ENCODE peak calls at places on chromosome 6, in five cellular contexts. One of them, this sample, is unnamed.

GRCh38 chr6:41451039-41451438 is 95.1 kb upstream of the FOXP4 start:
- DNase-seq in mucosa of descending colon: no peak
- DNase-seq in CD8-positive, alpha-beta T cell: no peak
- DNase-seq in esophagus muscularis mucosa: no peak
- DNase-seq in ovary: no peak
- DNase-seq in this sample: peak; percentile 55

GRCh38 chr6:159002432-159003160 is 2.6 kb upstream of the RSPH3 start:
- DNase-seq in mucosa of descending colon: no peak
- DNase-seq in CD8-positive, alpha-beta T cell: no peak
- DNase-seq in esophagus muscularis mucosa: no peak
- DNase-seq in ovary: no peak
- DNase-seq in this sample: no peak

GRCh38 chr6:2259574-2259973 is 14.2 kb upstream of the GMDS start:
- DNase-seq in mucosa of descending colon: no peak
- DNase-seq in CD8-positive, alpha-beta T cell: no peak
- DNase-seq in esophagus muscularis mucosa: no peak
- DNase-seq in ovary: no peak
- DNase-seq in this sample: no peak

GRCh38 chr6:101539510-101540245 is 146.2 kb downstream of the GRIK2 start:
- DNase-seq in mucosa of descending colon: no peak
- DNase-seq in CD8-positive, alpha-beta T cell: no peak
- DNase-seq in esophagus muscularis mucosa: no peak
- DNase-seq in ovary: no peak
- DNase-seq in this sample: no peak

GRCh38 chr6:142356271-142356938 is 54.6 kb downstream of the ADGRG6 start:
- DNase-seq in mucosa of descending colon: no peak
- DNase-seq in CD8-positive, alpha-beta T cell: no peak
- DNase-seq in esophagus muscularis mucosa: no peak
- DNase-seq in ovary: no peak
- DNase-seq in this sample: no peak

GRCh38 chr6:12097791-12098190 is 85.7 kb downstream of the HIVEP1 start:
- DNase-seq in mucosa of descending colon: no peak
- DNase-seq in CD8-positive, alpha-beta T cell: no peak
- DNase-seq in esophagus muscularis mucosa: no peak
- DNase-seq in ovary: no peak
- DNase-seq in this sample: no peak

GRCh38 chr6:28929887-28930620 is 6.3 kb upstream of the TRIM27 start:
- DNase-seq in mucosa of descending colon: no peak
- DNase-seq in CD8-positive, alpha-beta T cell: no peak
- DNase-seq in esophagus muscularis mucosa: no peak
- DNase-seq in ovary: no peak
- DNase-seq in this sample: no peak

GRCh38 chr6:156912431-156912830 is 135.3 kb downstream of the ARID1B start:
- DNase-seq in mucosa of descending colon: no peak
- DNase-seq in CD8-positive, alpha-beta T cell: no peak
- DNase-seq in esophagus muscularis mucosa: no peak
- DNase-seq in ovary: no peak
- DNase-seq in this sample: no peak

GRCh38 chr6:128421788-128422187 is 98.6 kb downstream of the PTPRK start:
- DNase-seq in mucosa of descending colon: no peak
- DNase-seq in CD8-positive, alpha-beta T cell: no peak
- DNase-seq in esophagus muscularis mucosa: no peak
- DNase-seq in ovary: no peak
- DNase-seq in this sample: no peak

GRCh38 chr6:129607581-129608186 is 102.3 kb downstream of the ARHGAP18 start:
- DNase-seq in mucosa of descending colon: no peak
- DNase-seq in CD8-positive, alpha-beta T cell: no peak
- DNase-seq in esophagus muscularis mucosa: no peak
- DNase-seq in ovary: no peak
- DNase-seq in this sample: no peak

GRCh38 chr6:151493495-151494234 is at the start of gene CCDC170:
- DNase-seq in mucosa of descending colon: peak; percentile 31
- DNase-seq in CD8-positive, alpha-beta T cell: no peak
- DNase-seq in esophagus muscularis mucosa: no peak
- DNase-seq in ovary: peak; percentile 68
- DNase-seq in this sample: peak; percentile 31

GRCh38 chr6:144797881-144798589 is 512.9 kb downstream of the UTRN start:
- DNase-seq in mucosa of descending colon: no peak
- DNase-seq in CD8-positive, alpha-beta T cell: no peak
- DNase-seq in esophagus muscularis mucosa: no peak
- DNase-seq in ovary: no peak
- DNase-seq in this sample: no peak

GRCh38 chr6:50124572-50124971 is 74.8 kb upstream of the DEFB112 start:
- DNase-seq in mucosa of descending colon: no peak
- DNase-seq in CD8-positive, alpha-beta T cell: no peak
- DNase-seq in esophagus muscularis mucosa: no peak
- DNase-seq in ovary: no peak
- DNase-seq in this sample: no peak

GRCh38 chr6:116969211-116969863 is 92.3 kb downstream of the RFX6 start:
- DNase-seq in mucosa of descending colon: no peak
- DNase-seq in CD8-positive, alpha-beta T cell: no peak
- DNase-seq in esophagus muscularis mucosa: no peak
- DNase-seq in ovary: no peak
- DNase-seq in this sample: peak; percentile 26

GRCh38 chr6:28977351-28978136 is 27.6 kb downstream of the ZNF311 start:
- DNase-seq in mucosa of descending colon: no peak
- DNase-seq in CD8-positive, alpha-beta T cell: no peak
- DNase-seq in esophagus muscularis mucosa: no peak
- DNase-seq in ovary: no peak
- DNase-seq in this sample: no peak

GRCh38 chr6:1404066-1404712 is 14.8 kb downstream of the FOXF2 start:
- DNase-seq in mucosa of descending colon: no peak
- DNase-seq in CD8-positive, alpha-beta T cell: no peak
- DNase-seq in esophagus muscularis mucosa: no peak
- DNase-seq in ovary: no peak
- DNase-seq in this sample: peak; percentile 17

GRCh38 chr6:6912841-6913240 is 194.9 kb upstream of the RREB1 start:
- DNase-seq in mucosa of descending colon: no peak
- DNase-seq in CD8-positive, alpha-beta T cell: no peak
- DNase-seq in esophagus muscularis mucosa: no peak
- DNase-seq in ovary: no peak
- DNase-seq in this sample: no peak

GRCh38 chr6:169167581-169168301 is 85.9 kb downstream of the THBS2 start:
- DNase-seq in mucosa of descending colon: no peak
- DNase-seq in CD8-positive, alpha-beta T cell: no peak
- DNase-seq in esophagus muscularis mucosa: no peak
- DNase-seq in ovary: no peak
- DNase-seq in this sample: peak; percentile 13

GRCh38 chr6:16723833-16724232 is 37.4 kb downstream of the ATXN1 start:
- DNase-seq in mucosa of descending colon: no peak
- DNase-seq in CD8-positive, alpha-beta T cell: no peak
- DNase-seq in esophagus muscularis mucosa: no peak
- DNase-seq in ovary: no peak
- DNase-seq in this sample: no peak

GRCh38 chr6:134029495-134030455 is 22.6 kb downstream of the SLC2A12 start:
- DNase-seq in mucosa of descending colon: no peak
- DNase-seq in CD8-positive, alpha-beta T cell: no peak
- DNase-seq in esophagus muscularis mucosa: no peak
- DNase-seq in ovary: no peak
- DNase-seq in this sample: no peak

GRCh38 chr6:2426561-2427340 is 181.3 kb upstream of the GMDS start:
- DNase-seq in mucosa of descending colon: no peak
- DNase-seq in CD8-positive, alpha-beta T cell: no peak
- DNase-seq in esophagus muscularis mucosa: no peak
- DNase-seq in ovary: no peak
- DNase-seq in this sample: no peak

GRCh38 chr6:117976030-117976651 is 69.1 kb downstream of the SLC35F1 start:
- DNase-seq in mucosa of descending colon: no peak
- DNase-seq in CD8-positive, alpha-beta T cell: no peak
- DNase-seq in esophagus muscularis mucosa: no peak
- DNase-seq in ovary: no peak
- DNase-seq in this sample: no peak

GRCh38 chr6:169559001-169559441 is 142.8 kb downstream of the WDR27 start:
- DNase-seq in mucosa of descending colon: no peak
- DNase-seq in CD8-positive, alpha-beta T cell: no peak
- DNase-seq in esophagus muscularis mucosa: peak; percentile 37
- DNase-seq in ovary: no peak
- DNase-seq in this sample: no peak

GRCh38 chr6:156109713-156110112 is 654.1 kb upstream of the NOX3 start:
- DNase-seq in mucosa of descending colon: no peak
- DNase-seq in CD8-positive, alpha-beta T cell: no peak
- DNase-seq in esophagus muscularis mucosa: peak; percentile 75
- DNase-seq in ovary: no peak
- DNase-seq in this sample: no peak

GRCh38 chr6:126312013-126312665 is 27.8 kb upstream of the CENPW start:
- DNase-seq in mucosa of descending colon: no peak
- DNase-seq in CD8-positive, alpha-beta T cell: no peak
- DNase-seq in esophagus muscularis mucosa: no peak
- DNase-seq in ovary: no peak
- DNase-seq in this sample: no peak

GRCh38 chr6:36979343-36979742 is 6.7 kb downstream of the MTCH1 start:
- DNase-seq in mucosa of descending colon: peak; percentile 55
- DNase-seq in CD8-positive, alpha-beta T cell: no peak
- DNase-seq in esophagus muscularis mucosa: no peak
- DNase-seq in ovary: peak; percentile 76
- DNase-seq in this sample: peak; percentile 57

GRCh38 chr6:54043360-54043759 is 67.9 kb upstream of the MLIP start:
- DNase-seq in mucosa of descending colon: no peak
- DNase-seq in CD8-positive, alpha-beta T cell: no peak
- DNase-seq in esophagus muscularis mucosa: no peak
- DNase-seq in ovary: no peak
- DNase-seq in this sample: no peak

GRCh38 chr6:101266063-101266462 is 127.4 kb upstream of the GRIK2 start:
- DNase-seq in mucosa of descending colon: no peak
- DNase-seq in CD8-positive, alpha-beta T cell: no peak
- DNase-seq in esophagus muscularis mucosa: no peak
- DNase-seq in ovary: no peak
- DNase-seq in this sample: no peak

GRCh38 chr6:82013561-82014275 is 233.8 kb downstream of the IBTK start:
- DNase-seq in mucosa of descending colon: no peak
- DNase-seq in CD8-positive, alpha-beta T cell: no peak
- DNase-seq in esophagus muscularis mucosa: no peak
- DNase-seq in ovary: no peak
- DNase-seq in this sample: no peak

GRCh38 chr6:167401525-167402194 is 76.8 kb downstream of the TTLL2 start:
- DNase-seq in mucosa of descending colon: peak; percentile 77
- DNase-seq in CD8-positive, alpha-beta T cell: no peak
- DNase-seq in esophagus muscularis mucosa: no peak
- DNase-seq in ovary: no peak
- DNase-seq in this sample: peak; percentile 43

GRCh38 chr6:151658091-151658490 is 149.4 kb upstream of the ESR1 start:
- DNase-seq in mucosa of descending colon: no peak
- DNase-seq in CD8-positive, alpha-beta T cell: no peak
- DNase-seq in esophagus muscularis mucosa: no peak
- DNase-seq in ovary: no peak
- DNase-seq in this sample: no peak

GRCh38 chr6:11229267-11230043 is 3.0 kb downstream of the NEDD9 start:
- DNase-seq in mucosa of descending colon: no peak
- DNase-seq in CD8-positive, alpha-beta T cell: no peak
- DNase-seq in esophagus muscularis mucosa: no peak
- DNase-seq in ovary: no peak
- DNase-seq in this sample: no peak

GRCh38 chr6:48985025-48985424 is 478.0 kb downstream of the MMUT start:
- DNase-seq in mucosa of descending colon: no peak
- DNase-seq in CD8-positive, alpha-beta T cell: no peak
- DNase-seq in esophagus muscularis mucosa: no peak
- DNase-seq in ovary: no peak
- DNase-seq in this sample: no peak

GRCh38 chr6:94074764-94075163 is 655.4 kb upstream of the EPHA7 start:
- DNase-seq in mucosa of descending colon: no peak
- DNase-seq in CD8-positive, alpha-beta T cell: no peak
- DNase-seq in esophagus muscularis mucosa: no peak
- DNase-seq in ovary: no peak
- DNase-seq in this sample: no peak

DNA sequence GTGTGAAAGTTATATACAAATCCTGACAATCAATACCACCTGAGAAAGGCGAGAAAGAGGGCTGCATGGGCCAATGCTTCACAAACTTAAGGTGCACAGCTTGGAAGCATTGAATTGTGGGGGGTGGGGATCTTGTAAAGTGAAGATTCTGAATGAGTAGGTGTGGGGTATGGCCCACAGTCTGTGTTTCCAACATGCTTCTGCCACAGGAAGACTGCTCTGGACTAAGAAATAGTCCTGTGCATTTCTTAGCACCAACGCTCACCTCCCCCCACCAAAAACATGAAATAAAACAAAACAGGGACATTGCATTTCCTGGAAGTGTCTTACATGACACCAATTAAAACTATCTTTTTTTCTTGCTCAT is 21.9 kb upstream of the TRAM2 start:
- DNase-seq in mucosa of descending colon: no peak
- DNase-seq in CD8-positive, alpha-beta T cell: no peak
- DNase-seq in esophagus muscularis mucosa: no peak
- DNase-seq in ovary: no peak
- DNase-seq in this sample: no peak
- H3K4me1 ChIP-seq in mucosa of descending colon: peaks cover 8% of the 10 kb centered on the region
- H3K4me1 ChIP-seq in CD8-positive, alpha-beta T cell: no peaks in the 10 kb centered on the region
- H3K4me1 ChIP-seq in esophagus muscularis mucosa: peaks cover 38% of the 10 kb centered on the region
- H3K4me1 ChIP-seq in ovary: peaks cover 7% of the 10 kb centered on the region
- H3K4me1 ChIP-seq in this sample: peaks cover 19% of the 10 kb centered on the region

DNA sequence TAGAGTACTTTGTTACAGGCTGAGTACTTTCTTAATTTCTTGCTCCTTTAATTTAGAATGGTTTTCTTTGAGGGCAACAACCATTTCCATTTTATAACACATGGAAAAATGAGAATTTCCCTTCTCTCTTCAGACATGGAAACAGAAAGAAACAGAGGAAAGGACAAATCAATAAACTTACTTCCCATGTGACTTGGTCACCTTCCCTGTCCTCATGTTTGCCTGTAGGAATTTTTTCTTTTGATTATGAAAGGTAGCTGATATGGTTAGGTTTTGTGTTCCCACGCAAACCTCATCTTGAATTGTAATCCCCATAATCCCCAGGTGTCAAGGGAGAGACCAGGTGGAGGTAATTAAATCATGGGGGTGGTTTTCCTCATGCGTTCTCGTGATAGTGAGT is 169.7 kb downstream of the PHF3 start:
- DNase-seq in mucosa of descending colon: no peak
- DNase-seq in CD8-positive, alpha-beta T cell: no peak
- DNase-seq in esophagus muscularis mucosa: no peak
- DNase-seq in ovary: no peak
- DNase-seq in this sample: no peak
- H3K4me1 ChIP-seq in mucosa of descending colon: no peaks in the 10 kb centered on the region
- H3K4me1 ChIP-seq in CD8-positive, alpha-beta T cell: no peaks in the 10 kb centered on the region
- H3K4me1 ChIP-seq in esophagus muscularis mucosa: peaks cover 16% of the 10 kb centered on the region
- H3K4me1 ChIP-seq in ovary: no peaks in the 10 kb centered on the region
- H3K4me1 ChIP-seq in this sample: peaks cover 12% of the 10 kb centered on the region

GRCh38 chr6:39054577-39055142 is 6.1 kb downstream of the GLP1R start:
- DNase-seq in mucosa of descending colon: peak; percentile 43
- DNase-seq in CD8-positive, alpha-beta T cell: no peak
- DNase-seq in esophagus muscularis mucosa: no peak
- DNase-seq in ovary: no peak
- DNase-seq in this sample: no peak
- H3K4me1 ChIP-seq in mucosa of descending colon: peaks cover 11% of the 10 kb centered on the region
- H3K4me1 ChIP-seq in CD8-positive, alpha-beta T cell: peaks cover 13% of the 10 kb centered on the region
- H3K4me1 ChIP-seq in esophagus muscularis mucosa: no peaks in the 10 kb centered on the region
- H3K4me1 ChIP-seq in ovary: no peaks in the 10 kb centered on the region
- H3K4me1 ChIP-seq in this sample: no peaks in the 10 kb centered on the region

DNA sequence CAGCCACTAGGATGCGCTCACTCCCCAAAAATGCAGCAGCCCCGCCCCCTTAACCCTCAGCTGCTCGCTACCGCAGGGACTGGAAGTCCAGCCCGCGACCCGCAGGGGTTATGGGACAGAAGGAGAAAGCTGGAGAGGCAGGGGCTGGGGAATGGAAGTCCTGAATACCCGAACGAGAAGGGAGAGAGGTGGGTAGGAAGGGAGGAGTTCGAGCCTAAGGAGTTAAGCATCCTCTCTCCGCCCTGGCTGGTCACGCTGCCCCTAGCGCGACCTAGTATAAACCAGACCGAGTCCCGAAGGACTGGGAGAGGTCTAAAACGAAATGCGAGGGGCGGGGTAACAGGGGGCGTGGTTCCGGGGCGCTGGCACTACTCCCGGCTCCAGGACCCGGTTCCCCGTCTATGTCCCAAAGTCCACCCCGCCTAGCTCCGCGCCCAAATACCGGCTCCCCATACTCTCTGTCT is 448 bp upstream of the DDAH2 start:
- DNase-seq in mucosa of descending colon: peak; percentile 97
- DNase-seq in CD8-positive, alpha-beta T cell: peak; percentile 60
- DNase-seq in esophagus muscularis mucosa: peak; percentile 97
- DNase-seq in ovary: peak; percentile 92
- DNase-seq in this sample: peak; percentile 92
- H3K4me1 ChIP-seq in mucosa of descending colon: peaks cover 32% of the 10 kb centered on the region
- H3K4me1 ChIP-seq in CD8-positive, alpha-beta T cell: peaks cover 35% of the 10 kb centered on the region
- H3K4me1 ChIP-seq in esophagus muscularis mucosa: peaks cover 51% of the 10 kb centered on the region
- H3K4me1 ChIP-seq in ovary: peaks cover 7% of the 10 kb centered on the region
- H3K4me1 ChIP-seq in this sample: peaks cover 49% of the 10 kb centered on the region